ENCODE peak calls at places on chromosome 3, in ten cellular contexts. S is PC-9, D is SK-N-SH, C is fibroblast of lung, X is GM12865, A is foreskin fibroblast, H is astrocyte, V is fibroblast of pulmonary artery, B is fibroblast of the aortic adventitia, F is GM23338. W is an unnamed sample.

GRCh38 chr3:41508063-41508696 is 308.9 kb downstream of the CTNNB1 start:
- DNase-seq in X (no peak), D (no peak), H (peak), S (peak), A (no peak), B (no peak), C (peak), F (peak), V (no peak), W (no peak)

GRCh38 chr3:186307594-186307993 is 54.4 kb downstream of the DGKG start:
- DNase-seq in H (peak), C (peak), F (peak), D (no peak), B (peak), A (peak), V (peak), X (peak), S (no peak), W (no peak)

GRCh38 chr3:71702131-71703024 is 22.8 kb downstream of the EIF4E3 start:
- DNase-seq in H (no peak), C (no peak), S (no peak), B (no peak), D (no peak), X (no peak), V (no peak), A (no peak), F (no peak), W (no peak)

GRCh38 chr3:126982522-126983175 is at the start of gene PLXNA1:
- DNase-seq in C (peak), A (peak), X (peak), F (peak), H (peak), D (peak), S (peak), V (peak), B (peak), W (peak)

GRCh38 chr3:185411133-185411532 is 48.2 kb downstream of the MAP3K13 start:
- DNase-seq in V (no peak), X (no peak), S (no peak), A (no peak), B (no peak), F (no peak), D (no peak), H (no peak), C (no peak), W (no peak)

GRCh38 chr3:13095408-13095861 is 22.2 kb upstream of the IQSEC1 start:
- DNase-seq in F (no peak), H (no peak), C (no peak), D (no peak), A (no peak), X (no peak), V (no peak), B (no peak), S (no peak), W (no peak)

GRCh38 chr3:85737846-85738245 is 779.1 kb downstream of the CADM2 start:
- DNase-seq in C (peak), H (peak), F (no peak), A (no peak), X (no peak), V (peak), B (no peak), D (no peak), S (no peak), W (no peak)

GRCh38 chr3:110568246-110568645 is 503.4 kb upstream of the NECTIN3 start:
- DNase-seq in B (peak), V (peak), F (no peak), X (peak), D (no peak), H (peak), S (peak), A (peak), C (peak), W (no peak)

GRCh38 chr3:35215525-35216500 is 423.5 kb upstream of the ARPP21 start:
- DNase-seq in F (no peak), X (no peak), D (no peak), B (no peak), S (no peak), H (no peak), V (no peak), A (no peak), C (no peak), W (no peak)

GRCh38 chr3:124483915-124484470 is 246.3 kb upstream of the UMPS start:
- DNase-seq in C (no peak), H (no peak), A (no peak), V (no peak), S (no peak), F (no peak), D (no peak), X (no peak), B (no peak), W (no peak)

GRCh38 chr3:123739754-123740153 is 144.4 kb downstream of the MYLK start:
- DNase-seq in V (peak), H (peak), X (no peak), C (peak), B (peak), S (no peak), A (peak), F (no peak), D (no peak), W (no peak)

GRCh38 chr3:10116138-10116460 is 624 bp downstream of the BRK1 start:
- DNase-seq in C (peak), X (no peak), D (no peak), B (no peak), F (no peak), A (peak), V (peak), S (no peak), H (peak), W (no peak)

GRCh38 chr3:81684739-81685395 is 76.6 kb downstream of the GBE1 start:
- DNase-seq in H (peak), B (peak), S (no peak), A (peak), V (peak), D (no peak), C (peak), X (no peak), F (no peak), W (no peak)

GRCh38 chr3:119937229-119937628 is 155.3 kb downstream of the NR1I2 start:
- DNase-seq in F (no peak), D (no peak), H (peak), B (no peak), A (no peak), S (no peak), X (peak), C (peak), V (no peak), W (peak)

GRCh38 chr3:131390331-131390730 is 8.8 kb downstream of the NUDT16 start:
- DNase-seq in B (no peak), H (no peak), D (no peak), V (no peak), S (no peak), C (no peak), F (no peak), A (no peak), X (no peak), W (no peak)

GRCh38 chr3:183924956-183925355 is 40.3 kb upstream of the PARL start:
- DNase-seq in B (peak), D (no peak), X (no peak), V (peak), S (no peak), H (peak), F (no peak), A (peak), C (peak), W (no peak)

GRCh38 chr3:47612178-47612577 is 33.5 kb upstream of the CSPG5 start:
- DNase-seq in A (peak), X (no peak), B (peak), C (peak), H (peak), D (no peak), S (no peak), V (peak), F (no peak), W (no peak)

DNA sequence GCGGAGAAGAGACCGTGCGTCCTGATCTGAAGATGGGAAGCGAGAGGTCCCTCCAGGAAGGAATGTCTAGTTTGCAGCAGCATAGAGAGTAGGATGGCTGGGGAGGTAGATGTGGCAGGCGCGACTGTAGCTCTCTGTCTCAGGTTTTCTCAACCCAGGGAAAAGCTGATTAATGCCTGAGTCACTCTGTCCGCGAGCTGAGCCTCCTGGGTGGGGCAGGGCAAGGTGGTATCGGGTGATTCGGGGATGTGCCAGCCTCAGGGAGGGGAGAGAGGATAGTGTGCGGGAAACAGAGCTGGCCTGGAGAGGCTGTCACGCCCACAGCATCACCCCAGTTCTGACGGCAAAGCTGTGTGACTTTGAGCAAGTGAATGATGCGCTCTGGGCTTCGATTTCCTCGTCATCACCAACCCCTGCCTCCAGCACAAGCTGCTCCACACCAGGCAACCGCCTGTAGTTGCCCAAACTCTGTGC is 28.4 kb downstream of the CPN2 start:
- DNase-seq in X (no peak), A (peak), V (peak), H (peak), F (no peak), B (peak), D (no peak), C (peak), S (peak), W (no peak)
- H3K4me3 ChIP-seq in X (no peak), A (no peak), V (no peak), H (no peak), F (no peak), B (no peak), D (no peak), C (no peak), S (peak), W (no peak)

GRCh38 chr3:32147509-32147908 is 41.1 kb downstream of the GPD1L start:
- DNase-seq in F (no peak), D (no peak), C (peak), V (no peak), S (no peak), B (no peak), X (no peak), A (peak), H (no peak), W (no peak)

GRCh38 chr3:32148356-32148755 is 41.9 kb downstream of the GPD1L start:
- DNase-seq in A (peak), S (no peak), F (no peak), C (peak), D (no peak), B (no peak), V (no peak), X (no peak), H (peak), W (no peak)

GRCh38 chr3:32146669-32147315 is 40.4 kb downstream of the GPD1L start:
- DNase-seq in B (no peak), D (no peak), F (no peak), H (no peak), A (no peak), V (no peak), S (no peak), C (no peak), X (no peak), W (no peak)

GRCh38 chr3:32143849-32144757 is 37.7 kb downstream of the GPD1L start:
- DNase-seq in C (peak), X (peak), H (peak), F (peak), D (peak), S (peak), A (peak), V (peak), B (peak), W (peak)

GRCh38 chr3:32147935-32148334 is 41.5 kb downstream of the GPD1L start:
- DNase-seq in F (peak), S (no peak), X (no peak), H (no peak), B (no peak), A (no peak), D (no peak), V (no peak), C (no peak), W (no peak)
- TF ChIP-seq CTCF in F (peak), S (no peak), X (no peak), H (no peak), B (no peak), A (no peak), D (peak), V (peak), C (no peak), W (peak)

GRCh38 chr3:24628523-24629258 is 134.0 kb upstream of the THRB start:
- DNase-seq in S (no peak), C (no peak), B (no peak), D (no peak), A (peak), V (no peak), H (no peak), X (no peak), F (no peak), W (no peak)
- H3K4me3 ChIP-seq in S (no peak), C (no peak), B (no peak), D (no peak), A (no peak), V (no peak), H (no peak), X (no peak), F (no peak), W (no peak)

DNA sequence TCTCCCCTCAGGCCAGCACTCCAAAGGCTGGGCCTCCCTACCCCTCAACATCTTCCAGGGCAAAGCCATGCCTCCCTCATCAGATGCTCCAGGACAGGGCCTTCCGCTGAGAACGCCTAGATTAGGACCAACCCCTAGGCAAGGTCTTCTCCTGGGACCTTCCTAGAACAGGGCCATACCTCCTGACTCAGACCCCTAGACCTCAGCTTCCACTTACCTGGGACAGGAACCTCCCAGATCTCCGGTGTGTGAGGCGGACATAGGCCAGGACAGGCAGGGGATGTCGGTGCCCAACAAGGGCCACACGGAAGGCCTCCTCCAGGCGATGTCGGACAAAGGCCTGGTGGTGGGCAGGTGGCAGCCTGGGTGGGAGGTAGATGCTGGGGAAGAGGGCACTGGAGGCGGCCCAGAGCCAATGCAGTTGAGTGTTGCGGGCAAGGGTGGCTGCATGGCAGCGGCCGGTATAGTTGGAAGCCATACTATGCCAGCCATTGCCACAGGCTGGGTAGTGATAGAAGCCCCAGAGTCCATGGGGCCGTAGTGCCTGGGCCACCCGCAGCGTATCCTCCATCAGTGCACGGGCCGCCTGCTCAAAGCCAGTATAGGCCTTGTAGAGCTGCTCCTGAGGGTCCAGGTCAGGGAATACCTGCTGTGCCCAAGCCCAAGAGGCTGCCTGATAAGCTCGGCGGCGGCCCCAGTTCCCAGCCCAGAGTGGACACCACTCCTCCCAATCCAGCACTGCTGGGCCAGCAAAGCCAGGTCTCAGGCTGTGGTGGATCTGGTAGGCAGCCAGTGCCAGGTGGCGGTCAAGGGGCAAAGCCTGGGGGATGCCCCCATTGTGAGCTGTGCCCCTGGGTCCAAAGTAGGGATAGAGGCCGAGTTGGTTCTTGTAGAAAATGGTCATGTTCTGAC is 2.5 kb upstream of the IFRD2 start:
- DNase-seq in F (no peak), X (peak), C (no peak), S (no peak), D (no peak), B (no peak), V (no peak), A (no peak), H (no peak), W (no peak)
- TF ChIP-seq CTCF in F (no peak), X (no peak), C (no peak), S (no peak), D (no peak), B (no peak), V (no peak), A (no peak), H (no peak), W (no peak)

GRCh38 chr3:65400893-65401292 is 637.8 kb downstream of the MAGI1 start:
- DNase-seq in H (no peak), X (no peak), V (no peak), B (no peak), A (no peak), F (peak), S (no peak), D (no peak), C (no peak), W (no peak)
- H3K4me3 ChIP-seq in H (no peak), X (no peak), V (no peak), B (no peak), A (no peak), F (peak), S (no peak), D (no peak), C (no peak), W (no peak)

DNA sequence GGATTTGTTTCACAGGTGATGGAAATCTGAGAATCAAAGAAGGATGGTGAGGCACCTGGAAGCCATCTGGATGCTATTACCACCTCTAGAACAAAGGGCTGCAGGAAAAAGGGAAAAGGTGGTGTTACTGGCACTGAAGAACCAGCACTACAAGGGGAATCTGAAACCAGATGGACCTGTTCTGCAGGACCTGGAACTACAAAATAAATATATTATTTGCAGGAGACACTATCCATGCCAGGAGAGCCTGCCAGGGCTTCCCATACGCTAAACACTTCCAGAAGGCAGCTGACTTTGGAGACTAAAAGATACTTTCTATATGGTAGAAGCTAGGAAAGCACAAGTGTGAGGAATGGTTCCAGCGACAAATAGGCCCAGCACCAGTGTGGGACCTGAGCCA is 83.4 kb upstream of the POU1F1 start:
- DNase-seq in S (peak), X (no peak), D (no peak), H (no peak), B (no peak), F (no peak), A (no peak), C (no peak), V (no peak), W (no peak)
- TF ChIP-seq CTCF in S (no peak), X (no peak), D (no peak), H (no peak), B (no peak), F (no peak), A (no peak), C (no peak), V (no peak), W (no peak)

DNA sequence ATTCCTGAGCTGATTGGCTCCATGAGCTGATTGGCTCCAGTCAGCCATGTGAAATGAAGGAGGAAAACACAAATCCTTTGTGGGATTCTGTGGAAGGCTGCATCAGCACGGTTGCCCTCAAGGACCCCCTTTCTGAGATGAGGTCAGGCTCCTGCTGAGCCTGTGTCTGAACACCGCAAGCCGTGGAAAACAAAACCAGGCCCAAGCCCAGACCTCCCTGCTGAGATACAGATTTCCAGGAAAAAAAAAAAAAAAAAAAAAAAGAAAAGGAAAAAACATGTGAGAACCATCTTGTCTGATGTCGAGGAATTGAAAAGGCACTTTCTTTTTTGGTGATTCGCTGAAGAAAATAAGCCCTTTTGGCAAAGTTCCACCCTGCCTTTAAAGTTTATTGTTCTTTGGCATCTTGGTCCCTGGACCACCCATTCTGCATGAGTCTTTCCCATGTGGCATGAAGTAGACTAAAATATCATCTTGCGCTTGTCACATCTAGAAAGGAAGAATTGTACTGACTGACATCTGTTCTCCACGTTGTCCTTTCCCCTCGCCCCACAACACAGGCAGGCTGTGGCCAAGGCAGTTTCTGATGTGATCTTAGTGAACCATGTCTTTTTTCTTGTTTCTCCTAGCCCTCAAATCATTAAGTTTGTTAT is 117.6 kb downstream of the CHST2 start:
- DNase-seq in V (no peak), H (no peak), X (no peak), S (no peak), C (peak), F (no peak), B (peak), A (no peak), D (no peak), W (no peak)
- H3K4me3 ChIP-seq in V (no peak), H (no peak), X (no peak), S (no peak), C (no peak), F (no peak), B (no peak), A (no peak), D (no peak), W (no peak)

W was measured in GM12864.